ENCODE peak calls at places on chromosomes 2 and 18, in nine cellular contexts. O is spleen; Y is mammary epithelial cell; Q is prostate gland; K is effector memory CD4-positive, alpha-beta T cell; T is hepatocyte; U is uterus; N is fibroblast of mammary gland; B is endodermal cell. M is an unnamed sample.

GRCh38 chr18:75204262-75204977 is 4.5 kb downstream of the PTGR3 start:
- DNase-seq in B (peak; percentile 72), K (no peak), Q (no peak), U (no peak), Y (no peak), O (no peak), N (no peak), T (peak; percentile 47), M (no peak)

GRCh38 chr2:162243305-162243693 is at the start of gene FAP:
- DNase-seq in U (peak; percentile 47), T (peak; percentile 58), B (no peak), Q (no peak), N (peak; percentile 96), K (no peak), O (no peak), Y (peak; percentile 54), M (no peak)

GRCh38 chr2:13652531-13653313 is 936.0 kb downstream of the TRIB2 start:
- DNase-seq in K (no peak), O (no peak), U (no peak), Y (peak; percentile 75), N (peak; percentile 88), Q (no peak), T (no peak), B (peak; percentile 80), M (no peak)

GRCh38 chr2:199772693-199772976 is 78.4 kb downstream of the FTCDNL1 start:
- DNase-seq in N (no peak), K (no peak), B (no peak), O (no peak), U (no peak), Q (no peak), Y (no peak), T (no peak), M (no peak)

GRCh38 chr2:102975996-102976636 is 214.3 kb downstream of the TMEM182 start:
- DNase-seq in Q (no peak), N (peak; percentile 8), B (peak; percentile 89), O (no peak), K (no peak), T (peak; percentile 76), Y (peak; percentile 34), U (no peak), M (no peak)

GRCh38 chr2:183010112-183010511 is 28.1 kb downstream of the NCKAP1 start:
- DNase-seq in Y (peak; percentile 9), Q (no peak), U (no peak), K (no peak), T (peak; percentile 10), O (no peak), B (peak; percentile 86), N (peak; percentile 64), M (no peak)

GRCh38 chr2:101160454-101160853 is 9.3 kb upstream of the TBC1D8 start:
- DNase-seq in N (peak; percentile 63), T (no peak), U (no peak), B (no peak), O (no peak), Q (no peak), Y (peak; percentile 77), K (no peak), M (no peak)

GRCh38 chr2:42339191-42339912 is 21.7 kb downstream of the COX7A2L start:
- DNase-seq in B (peak; percentile 84), N (no peak), Y (no peak), K (no peak), Q (no peak), U (no peak), T (no peak), O (no peak), M (no peak)

GRCh38 chr2:239688098-239688497 is 287.3 kb upstream of the HDAC4 start:
- DNase-seq in Q (no peak), K (no peak), B (peak; percentile 57), U (no peak), N (no peak), O (peak; percentile 58), Y (no peak), T (no peak), M (no peak)

GRCh38 chr2:212177724-212178123 is 360.9 kb downstream of the ERBB4 start:
- DNase-seq in U (no peak), K (no peak), B (peak; percentile 43), T (no peak), O (no peak), Y (no peak), N (peak; percentile 20), Q (no peak), M (no peak)

GRCh38 chr2:166074430-166074829 is 53.4 kb downstream of the SCN1A start:
- DNase-seq in N (no peak), Y (no peak), T (no peak), B (no peak), K (no peak), Q (no peak), U (no peak), O (no peak), M (no peak)

GRCh38 chr2:172208881-172209325 is 106.2 kb upstream of the DLX2 start:
- DNase-seq in K (no peak), B (no peak), O (no peak), Q (no peak), Y (peak; percentile 80), T (no peak), U (no peak), N (peak; percentile 22), M (no peak)

GRCh38 chr2:235641333-235641732 is 147.5 kb downstream of the AGAP1 start:
- DNase-seq in T (no peak), Q (no peak), N (peak; percentile 53), B (no peak), K (no peak), O (no peak), U (peak; percentile 58), Y (no peak), M (no peak)

GRCh38 chr2:233974530-233975071 is 57.4 kb downstream of the TRPM8 start:
- DNase-seq in B (no peak), U (no peak), N (peak; percentile 99), O (no peak), Y (peak; percentile 97), T (peak; percentile 71), Q (no peak), K (no peak), M (no peak)

GRCh38 chr18:12628706-12629702 is 28.9 kb downstream of the SPIRE1 start:
- DNase-seq in B (no peak), U (no peak), O (no peak), Y (peak; percentile 63), Q (no peak), K (no peak), T (no peak), N (peak; percentile 91), M (no peak)

GRCh38 chr2:16167471-16168426 is 227.4 kb downstream of the MYCN start:
- DNase-seq in Q (no peak), O (no peak), Y (no peak), N (no peak), B (peak; percentile 50), T (no peak), U (no peak), K (no peak), M (no peak)

DNA sequence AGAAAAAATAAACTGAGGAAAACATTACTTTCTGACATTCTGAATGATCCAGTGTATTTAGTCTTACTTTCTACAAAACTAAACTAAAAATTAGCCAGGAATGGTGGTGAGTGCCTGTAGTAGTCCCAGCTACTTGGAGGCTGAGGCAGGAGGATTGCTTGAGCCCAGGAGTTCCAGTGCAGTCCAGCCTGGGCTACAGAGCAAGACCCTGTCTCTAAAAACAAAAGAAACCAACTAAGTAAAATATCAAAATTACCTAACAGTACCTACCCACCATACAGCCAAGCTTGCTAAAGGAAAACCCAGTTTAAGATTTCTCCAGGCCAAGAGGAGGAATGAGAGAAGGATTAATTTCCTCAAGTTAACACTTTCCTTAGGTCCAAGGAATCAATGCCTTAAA is 2.9 kb downstream of the HSPD1 start:
- DNase-seq in Q (no peak), N (no peak), T (no peak), Y (no peak), B (no peak), U (no peak), K (no peak), O (no peak), M (no peak)
- H3K4me3 ChIP-seq in Q (no peak overlapping the region), N (no peak overlapping the region), T (no peak overlapping the region), Y (peak overlapping the region; percentile 1), B (peak overlapping the region; percentile 88), U (no peak overlapping the region), K (no peak overlapping the region), O (no peak overlapping the region), M (peak overlapping the region; percentile 100)

GRCh38 chr2:188279093-188279445 is 12.6 kb upstream of the GULP1 start:
- DNase-seq in Q (no peak), N (no peak), K (no peak), U (no peak), B (no peak), T (no peak), O (no peak), Y (no peak), M (no peak)
- H3K4me3 ChIP-seq in Q (no peak overlapping the region), N (no peak overlapping the region), K (no peak overlapping the region), U (no peak overlapping the region), B (peak overlapping the region; percentile 52), T (no peak overlapping the region), O (no peak overlapping the region), Y (no peak overlapping the region), M (no peak overlapping the region)

GRCh38 chr2:173448938-173449471 is 94.3 kb downstream of the CDCA7 start:
- DNase-seq in Q (peak; percentile 63), B (peak; percentile 97), U (peak; percentile 66), N (peak; percentile 79), K (peak; percentile 2), O (peak; percentile 84), Y (peak; percentile 74), T (peak; percentile 92), M (peak; percentile 76)
- H3K4me3 ChIP-seq in Q (no peak overlapping the region), B (peak overlapping the region; percentile 62), U (no peak overlapping the region), N (peak overlapping the region; percentile 46), K (no peak overlapping the region), O (no peak overlapping the region), Y (no peak overlapping the region), T (no peak overlapping the region), M (peak overlapping the region; percentile 43)

GRCh38 chr2:64649013-64649484 is 4.7 kb downstream of the SERTAD2 start:
- DNase-seq in B (no peak), T (peak; percentile 73), U (no peak), O (no peak), Q (no peak), Y (no peak), K (no peak), N (no peak), M (no peak)
- H3K4me3 ChIP-seq in B (peak overlapping the region; percentile 59), T (no peak overlapping the region), U (no peak overlapping the region), O (no peak overlapping the region), Q (no peak overlapping the region), Y (no peak overlapping the region), K (no peak overlapping the region), N (no peak overlapping the region), M (no peak overlapping the region)

DNA sequence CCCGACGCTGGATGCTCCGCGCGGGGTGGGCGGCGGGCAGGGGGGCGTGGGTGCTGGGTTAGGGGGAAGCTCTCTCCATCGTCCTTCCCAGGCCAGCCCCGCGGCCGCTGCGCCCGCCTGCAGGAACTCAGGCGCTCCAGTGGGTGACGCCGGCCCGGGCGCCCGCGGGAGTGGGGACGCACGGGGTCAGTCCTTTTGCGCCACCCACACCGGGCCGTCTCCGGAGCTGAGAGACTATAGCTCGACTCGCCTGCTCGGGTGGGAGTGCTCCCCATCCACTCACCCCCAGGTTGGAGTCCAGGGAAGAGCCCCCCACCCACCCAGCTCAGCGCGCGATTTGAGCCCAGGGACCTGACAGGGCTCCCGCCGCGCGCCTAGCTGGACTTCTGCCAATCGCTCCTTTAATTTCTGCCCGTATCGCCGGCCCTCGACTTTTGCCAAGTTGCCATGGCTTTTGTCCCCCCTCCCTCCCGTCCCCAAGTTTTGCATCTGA is 205.6 kb upstream of the SMAD2 start:
- DNase-seq in Y (no peak), K (no peak), U (peak; percentile 39), Q (no peak), B (peak; percentile 59), T (no peak), N (no peak), O (peak; percentile 75), M (no peak)
- H3K4me3 ChIP-seq in Y (peak overlapping the region; percentile 51), K (peak overlapping the region; percentile 29), U (peak overlapping the region; percentile 29), Q (peak overlapping the region; percentile 52), B (peak overlapping the region; percentile 78), T (peak overlapping the region; percentile 61), N (no peak overlapping the region), O (peak overlapping the region; percentile 39), M (no peak overlapping the region)

M was measured in GM12864.